ENCODE peak calls at places on chromosome 7, in ten cellular contexts. C, P, L, Y, T, S, F, J, A and V are unnamed samples.

GRCh38 chr7:26376208-26376917 is 84.7 kb downstream of the SNX10 start:
- DNase-seq in C (peak; percentile 33), P (peak; percentile 60), L (no peak), Y (no peak), T (peak; percentile 78), S (no peak), F (no peak), J (peak; percentile 82), A (peak; percentile 24), V (no peak)

GRCh38 chr7:129047761-129048160 is 7.2 kb downstream of the TNPO3 start:
- DNase-seq in C (no peak), P (no peak), L (peak; percentile 33), Y (no peak), T (no peak), S (no peak), F (no peak), J (no peak), A (no peak), V (no peak)

GRCh38 chr7:127514499-127514898 is 70.9 kb downstream of the GCC1 start:
- DNase-seq in C (no peak), P (no peak), L (peak; percentile 26), Y (peak; percentile 33), T (peak; percentile 54), S (no peak), F (peak; percentile 53), J (peak; percentile 40), A (peak; percentile 44), V (no peak)

GRCh38 chr7:24381919-24382505 is 98.0 kb downstream of the NPY start:
- DNase-seq in C (no peak), P (no peak), L (peak; percentile 3), Y (peak; percentile 26), T (peak; percentile 14), S (no peak), F (peak; percentile 12), J (no peak), A (no peak), V (no peak)

GRCh38 chr7:11557627-11558026 is 274.4 kb downstream of the THSD7A start:
- DNase-seq in C (no peak), P (no peak), L (peak; percentile 8), Y (peak; percentile 35), T (no peak), S (no peak), F (no peak), J (no peak), A (no peak), V (no peak)

GRCh38 chr7:108246227-108246837 is 116.2 kb upstream of the LAMB4 start:
- DNase-seq in C (no peak), P (no peak), L (peak; percentile 99), Y (peak; percentile 97), T (no peak), S (peak; percentile 88), F (peak; percentile 95), J (no peak), A (no peak), V (peak; percentile 70)

GRCh38 chr7:91287685-91288084 is 23.5 kb downstream of the FZD1 start:
- DNase-seq in C (no peak), P (no peak), L (peak; percentile 13), Y (no peak), T (no peak), S (no peak), F (no peak), J (no peak), A (no peak), V (no peak)

GRCh38 chr7:35026154-35026553 is 11.1 kb downstream of the DPY19L1 start:
- DNase-seq in C (no peak), P (no peak), L (no peak), Y (peak; percentile 28), T (no peak), S (no peak), F (no peak), J (no peak), A (no peak), V (no peak)